ENCODE peak calls at places on chromosome 17, in nine cellular contexts. D is psoas muscle, X is fibroblast of lung, K is heart left ventricle, B is upper lobe of right lung, T is adrenal gland, P is fibroblast of the aortic adventitia, C is HCT116, J is brain microvascular endothelial cell. V is an unnamed sample.

GRCh38 chr17:48413613-48414405 is 16.2 kb downstream of the SKAP1 start:
- DNase-seq in C (no peak), J (no peak), X (no peak), K (no peak), T (no peak), B (no peak), D (no peak), P (no peak), V (no peak)

GRCh38 chr17:47253541-47254402 is at the start of gene ITGB3:
- DNase-seq in D (peak; percentile 89), C (peak; percentile 50), K (peak; percentile 86), B (peak; percentile 86), X (peak; percentile 79), J (peak; percentile 55), T (peak; percentile 73), P (peak; percentile 71), V (peak; percentile 54)

GRCh38 chr17:78416791-78417530 is 38.5 kb downstream of the PGS1 start:
- DNase-seq in C (no peak), K (peak; percentile 55), T (peak; percentile 47), B (no peak), X (no peak), J (no peak), P (peak; percentile 33), D (peak; percentile 51), V (peak; percentile 19)

GRCh38 chr17:13462673-13463124 is 139.0 kb downstream of the HS3ST3A1 start:
- DNase-seq in D (no peak), P (no peak), C (no peak), B (no peak), X (no peak), J (no peak), T (no peak), K (no peak), V (no peak)

GRCh38 chr17:60442271-60443201 is 20.2 kb downstream of the CHCT1 start:
- DNase-seq in T (no peak), X (peak; percentile 68), B (no peak), C (no peak), D (no peak), J (peak; percentile 38), P (peak; percentile 41), K (no peak), V (peak; percentile 10)

GRCh38 chr17:56978441-56979090 is 635 bp downstream of the SCPEP1 start:
- DNase-seq in X (no peak), J (no peak), P (peak; percentile 39), D (no peak), K (no peak), T (peak; percentile 41), B (no peak), C (no peak), V (peak; percentile 18)

GRCh38 chr17:33492731-33493260 is 199.7 kb upstream of the ASIC2 start:
- DNase-seq in P (no peak), K (no peak), C (no peak), J (no peak), D (no peak), T (no peak), X (no peak), B (no peak), V (no peak)

GRCh38 chr17:81966343-81967243 is 5.6 kb upstream of the NOTUM start:
- DNase-seq in P (no peak), T (peak; percentile 73), B (no peak), X (no peak), D (peak; percentile 77), C (no peak), J (no peak), K (peak; percentile 86), V (no peak)

GRCh38 chr17:13253746-13254410 is 236.1 kb upstream of the ELAC2 start:
- DNase-seq in J (no peak), P (no peak), X (no peak), B (no peak), D (no peak), K (no peak), T (no peak), C (no peak), V (no peak)

GRCh38 chr17:80247561-80247960 is 13.1 kb upstream of the RNF213 start:
- DNase-seq in J (no peak), P (no peak), K (no peak), C (no peak), T (no peak), D (peak; percentile 31), B (no peak), X (no peak), V (no peak)

GRCh38 chr17:83065660-83066542 is 13.5 kb upstream of the METRNL start:
- DNase-seq in D (peak; percentile 34), B (peak; percentile 61), P (no peak), T (no peak), C (no peak), J (no peak), X (no peak), K (peak; percentile 13), V (no peak)

GRCh38 chr17:17897442-17897841 is 60.7 kb upstream of the SREBF1 start:
- DNase-seq in C (no peak), P (no peak), K (no peak), J (no peak), T (no peak), B (no peak), X (no peak), D (no peak), V (no peak)

GRCh38 chr17:64441772-64442549 is 7.0 kb upstream of the MILR1 start:
- DNase-seq in C (no peak), B (no peak), K (peak; percentile 48), J (peak; percentile 71), T (peak; percentile 40), P (peak; percentile 54), X (peak; percentile 40), D (peak; percentile 55), V (peak; percentile 52)

GRCh38 chr17:63282455-63282854 is 163.7 kb downstream of the CYB561 start:
- DNase-seq in B (no peak), X (no peak), C (no peak), T (no peak), P (no peak), J (no peak), D (no peak), K (no peak), V (no peak)

DNA sequence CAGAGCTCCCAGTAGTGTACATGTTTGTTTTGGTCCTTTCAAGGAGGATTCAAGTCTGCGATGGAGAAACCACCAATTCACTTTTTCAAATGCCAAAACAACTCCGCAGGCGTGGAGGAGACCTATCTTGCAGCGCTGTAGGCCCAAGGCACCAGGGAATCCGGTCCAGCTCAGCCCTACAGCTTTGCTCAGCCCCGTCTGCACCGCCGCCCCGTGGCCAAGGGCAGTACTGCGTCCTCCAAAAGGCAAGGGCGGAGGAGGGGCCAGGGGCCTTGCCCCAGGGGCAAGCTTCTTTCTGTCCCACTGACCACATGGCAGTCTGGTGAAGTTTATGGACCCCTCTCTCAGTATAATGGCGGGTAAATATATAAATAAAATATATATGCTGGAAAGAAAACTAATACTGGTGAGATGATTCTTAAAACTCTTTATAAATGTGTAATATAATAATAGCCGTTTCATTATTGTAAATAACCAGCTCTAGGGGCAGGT is 709 bp upstream of the CD300LG start:
- DNase-seq in J (peak; percentile 63), D (peak; percentile 92), T (peak; percentile 87), K (peak; percentile 89), X (peak; percentile 54), B (peak; percentile 92), C (peak; percentile 70), P (peak; percentile 79), V (peak; percentile 63)
- TF ChIP-seq CTCF in J (peak; percentile 99), D (peak; percentile 98), T (peak; percentile 96), K (peak; percentile 97), X (peak; percentile 99), B (peak; percentile 99), C (peak; percentile 100), P (peak; percentile 100), V (peak; percentile 100)

GRCh38 chr17:59367657-59368045 is 36.2 kb downstream of the YPEL2 start:
- DNase-seq in J (no peak), K (no peak), P (no peak), T (no peak), X (peak; percentile 46), D (no peak), C (peak; percentile 32), B (no peak), V (no peak)
- H3K4me3 ChIP-seq in J (no peak overlapping the region), K (no peak overlapping the region), P (no peak overlapping the region), T (no peak overlapping the region), X (no peak overlapping the region), D (peak overlapping the region; percentile 28), C (no peak overlapping the region), B (no peak overlapping the region), V (no peak overlapping the region)

GRCh38 chr17:30969989-30970680 is 704 bp upstream of the RNF135 start:
- DNase-seq in J (no peak), D (peak; percentile 39), T (no peak), K (no peak), B (no peak), C (no peak), P (peak; percentile 62), X (no peak), V (peak; percentile 41)

GRCh38 chr17:30975042-30975820 is 4.4 kb downstream of the RNF135 start:
- DNase-seq in X (no peak), C (no peak), D (peak; percentile 0), J (no peak), P (no peak), K (no peak), T (no peak), B (no peak), V (no peak)

DNA sequence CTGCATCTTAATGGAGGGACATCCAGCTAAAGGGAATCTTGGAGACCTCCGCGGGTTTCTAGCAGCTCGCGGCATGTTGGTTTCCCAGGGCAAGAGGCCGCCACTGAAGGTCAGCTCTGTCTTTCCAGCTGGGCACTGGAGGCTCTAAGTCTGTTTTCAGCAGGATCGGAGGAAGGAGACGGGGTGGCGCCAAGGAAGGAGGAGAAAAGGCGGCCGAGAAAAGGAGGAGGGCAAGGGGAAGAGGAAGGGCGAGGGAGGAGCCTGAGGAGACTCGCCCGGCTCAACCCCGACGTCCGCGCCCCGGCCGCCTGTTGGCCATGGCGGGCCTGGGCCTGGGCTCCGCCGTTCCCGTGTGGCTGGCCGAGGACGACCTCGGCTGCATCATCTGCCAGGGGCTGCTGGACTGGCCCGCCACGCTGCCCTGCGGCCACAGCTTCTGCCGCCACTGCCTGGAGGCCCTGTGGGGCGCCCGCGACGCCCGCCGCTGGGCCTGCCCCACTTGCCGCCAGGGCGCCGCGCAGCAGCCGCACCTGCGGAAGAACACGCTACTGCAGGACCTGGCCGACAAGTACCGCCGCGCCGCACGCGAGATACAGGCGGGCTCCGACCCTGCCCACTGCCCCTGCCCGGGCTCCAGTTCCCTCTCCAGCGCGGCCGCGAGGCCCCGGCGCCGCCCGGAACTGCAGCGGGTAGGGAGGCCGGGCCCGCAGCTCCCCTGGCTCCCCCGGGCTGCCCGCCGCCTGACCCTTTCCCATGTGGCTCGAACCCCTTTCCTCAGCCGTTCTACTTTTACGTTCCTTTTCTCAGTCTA is at the start of gene RNF135:
- DNase-seq in D (peak; percentile 87), X (peak; percentile 88), K (peak; percentile 89), P (peak; percentile 87), C (peak; percentile 63), T (peak; percentile 83), B (peak; percentile 92), J (peak; percentile 75), V (peak; percentile 86)
- TF ChIP-seq CTCF in D (peak; percentile 43), X (peak; percentile 1), K (no peak), P (peak; percentile 23), C (no peak), T (peak; percentile 61), B (peak; percentile 32), J (peak; percentile 30), V (peak; percentile 0)

DNA sequence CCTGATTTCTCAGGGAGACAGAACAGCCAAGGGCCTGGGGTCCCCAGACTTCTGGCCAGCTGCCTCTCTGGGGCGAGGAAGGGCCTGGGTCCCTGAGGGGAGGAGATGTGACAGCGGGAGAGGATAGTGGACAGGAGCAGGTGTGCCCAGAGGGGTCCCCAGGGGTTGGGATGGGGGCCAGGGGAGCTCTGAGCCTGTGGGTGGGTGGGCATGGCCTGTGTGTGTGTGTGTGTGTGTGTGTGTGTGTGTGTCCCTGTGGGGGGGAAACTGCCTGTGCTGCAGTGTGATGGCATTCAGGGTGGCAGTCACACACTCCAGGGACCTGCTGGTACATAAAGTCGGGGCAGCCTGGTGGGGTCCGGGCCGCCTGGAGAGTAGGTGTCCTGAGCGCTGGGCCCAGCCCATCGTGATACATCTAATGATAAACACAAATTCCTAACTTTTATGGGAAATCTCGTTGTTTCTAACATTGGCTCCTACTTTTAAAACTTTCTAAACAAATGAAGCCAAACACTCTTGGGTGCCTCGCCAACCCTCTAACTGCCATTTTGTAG is 1.4 kb downstream of the ITGB4 start:
- DNase-seq in C (no peak), T (no peak), J (no peak), D (no peak), B (no peak), X (no peak), K (no peak), P (no peak), V (no peak)
- H3K4me3 ChIP-seq in C (peak overlapping the region; percentile 95), T (no peak overlapping the region), J (no peak overlapping the region), D (no peak overlapping the region), B (peak overlapping the region; percentile 57), X (no peak overlapping the region), K (no peak overlapping the region), P (no peak overlapping the region), V (peak overlapping the region; percentile 30)

V was measured in astrocyte of the spinal cord.